ENCODE peak calls at places on chromosomes 11 and 22, in six cellular contexts. R is body of pancreas, Z is GM23248, O is neural progenitor cell, L is uterus, F is A673. X is an unnamed sample. For H3K4me1, the result is how much of the 10 kb centered on the place peaks cover.

GRCh38 chr11:3341298-3341697 is 37.6 kb downstream of the ZNF195 start:
- DNase-seq in R (peak), Z (peak), O (peak), L (no peak), F (peak), X (no peak)

GRCh38 chr11:2541881-2542361 is 97.1 kb downstream of the KCNQ1 start:
- DNase-seq in R (peak), Z (no peak), O (no peak), L (no peak), F (no peak), X (no peak)

GRCh38 chr22:30668306-30668655 is 606 bp upstream of the DUSP18 start:
- DNase-seq in R (no peak), Z (no peak), O (peak), L (no peak), F (no peak), X (no peak)

GRCh38 chr11:102421262-102421661 is 31.3 kb downstream of the TMEM123 start:
- DNase-seq in R (no peak), Z (no peak), O (no peak), L (no peak), F (no peak), X (no peak)

GRCh38 chr11:221998-222789 is 13.9 kb downstream of the SIRT3 start:
- DNase-seq in R (no peak), Z (no peak), O (no peak), L (no peak), F (no peak), X (no peak)

GRCh38 chr11:269146-269890 is 8.9 kb upstream of the NLRP6 start:
- DNase-seq in R (no peak), Z (peak), O (no peak), L (no peak), F (no peak), X (no peak)

GRCh38 chr11:80320765-80321164 is 879.9 kb upstream of the TENM4 start:
- DNase-seq in R (no peak), Z (no peak), O (no peak), L (no peak), F (peak), X (no peak)

GRCh38 chr22:49307870-49308269 is 519.8 kb downstream of the BRD1 start:
- DNase-seq in R (peak), Z (no peak), O (no peak), L (no peak), F (no peak), X (no peak)

GRCh38 chr22:37226514-37226913 is 14.2 kb upstream of the SSTR3 start:
- DNase-seq in R (no peak), Z (no peak), O (no peak), L (no peak), F (no peak), X (no peak)

GRCh38 chr11:19332476-19332875 is 91.7 kb upstream of the E2F8 start:
- DNase-seq in R (no peak), Z (no peak), O (no peak), L (no peak), F (no peak), X (no peak)

GRCh38 chr11:67667490-67668190 is 6.8 kb downstream of the ALDH3B2 start:
- DNase-seq in R (no peak), Z (no peak), O (no peak), L (no peak), F (no peak), X (no peak)

GRCh38 chr11:113394919-113395318 is 7.3 kb downstream of the ANKK1 start:
- DNase-seq in R (no peak), Z (no peak), O (no peak), L (no peak), F (no peak), X (no peak)

GRCh38 chr22:49736538-49736937 is 91.1 kb downstream of the BRD1 start:
- DNase-seq in R (no peak), Z (no peak), O (no peak), L (no peak), F (no peak), X (no peak)

GRCh38 chr11:69959461-69959860 is 118.7 kb upstream of the ANO1 start:
- DNase-seq in R (no peak), Z (no peak), O (no peak), L (no peak), F (no peak), X (no peak)

GRCh38 chr11:2987881-2988280 is 4.2 kb downstream of the NAP1L4 start:
- DNase-seq in R (no peak), Z (peak), O (no peak), L (no peak), F (no peak), X (no peak)

GRCh38 chr11:78080084-78080817 is 589 bp upstream of the NDUFC2 start:
- DNase-seq in R (no peak), Z (no peak), O (no peak), L (no peak), F (no peak), X (no peak)

GRCh38 chr11:11980841-11981308 is 27.6 kb downstream of the DKK3 start:
- DNase-seq in R (no peak), Z (peak), O (no peak), L (no peak), F (peak), X (peak)

GRCh38 chr11:3989891-3990290 is 104.7 kb upstream of the RRM1 start:
- DNase-seq in R (no peak), Z (no peak), O (no peak), L (no peak), F (no peak), X (no peak)

GRCh38 chr22:43481528-43482309 is 69.9 kb downstream of the MPPED1 start:
- DNase-seq in R (no peak), Z (no peak), O (peak), L (no peak), F (no peak), X (no peak)

GRCh38 chr22:17665248-17665647 is 26.7 kb downstream of the BCL2L13 start:
- DNase-seq in R (no peak), Z (no peak), O (no peak), L (no peak), F (no peak), X (no peak)

GRCh38 chr11:12526789-12527188 is 147.4 kb upstream of the TEAD1 start:
- DNase-seq in R (no peak), Z (peak), O (no peak), L (no peak), F (no peak), X (peak)

GRCh38 chr22:30930228-30930627 is 38.3 kb downstream of the MORC2 start:
- DNase-seq in R (no peak), Z (no peak), O (no peak), L (no peak), F (no peak), X (no peak)

GRCh38 chr11:102784380-102784779 is 4.0 kb upstream of the MMP10 start:
- DNase-seq in R (no peak), Z (no peak), O (no peak), L (no peak), F (no peak), X (no peak)

GRCh38 chr11:64891215-64891848 is 12.9 kb upstream of the EHD1 start:
- DNase-seq in R (peak), Z (no peak), O (no peak), L (no peak), F (no peak), X (no peak)

GRCh38 chr22:39176067-39176621 is 23.7 kb upstream of the CBX7 start:
- DNase-seq in R (peak), Z (peak), O (peak), L (peak), F (no peak), X (peak)
- H3K4me1 ChIP-seq in R (under half), Z (under half), O (half or more), L (under half), F (under half), X (half or more)

GRCh38 chr11:14308114-14308896 is 50.7 kb downstream of the RRAS2 start:
- DNase-seq in R (no peak), Z (peak), O (peak), L (no peak), F (peak), X (peak)

GRCh38 chr11:14310696-14311095 is 48.3 kb downstream of the RRAS2 start:
- DNase-seq in R (no peak), Z (peak), O (no peak), L (no peak), F (no peak), X (no peak)

GRCh38 chr11:14308897-14309387 is 50.0 kb downstream of the RRAS2 start:
- DNase-seq in R (no peak), Z (no peak), O (no peak), L (no peak), F (no peak), X (no peak)

GRCh38 chr11:14306481-14306880 is 52.5 kb downstream of the RRAS2 start:
- DNase-seq in R (no peak), Z (peak), O (peak), L (no peak), F (no peak), X (no peak)

GRCh38 chr11:14309425-14310192 is 49.4 kb downstream of the RRAS2 start:
- DNase-seq in R (no peak), Z (no peak), O (no peak), L (no peak), F (no peak), X (no peak)
- H3K4me1 ChIP-seq in R (under half), Z (half or more), O (under half), L (under half), F (under half), X (under half)

DNA sequence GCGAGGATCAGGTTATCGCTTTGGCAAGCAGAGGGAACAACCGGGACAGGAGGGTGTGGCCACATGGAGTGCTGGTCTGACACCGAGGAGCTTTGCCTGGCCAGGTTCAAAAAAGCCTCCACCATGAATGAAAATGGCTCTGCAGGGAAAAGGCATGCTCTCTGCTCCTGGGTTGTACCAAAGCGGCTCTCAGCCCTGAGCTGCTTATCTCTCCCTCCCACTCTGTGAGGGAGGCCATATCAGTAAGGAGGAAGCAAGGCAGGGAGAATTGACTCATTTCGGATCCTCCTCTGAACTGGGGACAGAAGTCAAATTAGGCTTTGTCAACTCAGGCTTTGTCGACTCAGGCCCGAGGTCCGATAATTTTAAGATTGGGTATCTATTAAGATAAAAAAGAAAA is 82.9 kb upstream of the CRTAM start:
- DNase-seq in R (no peak), Z (no peak), O (peak), L (no peak), F (no peak), X (no peak)
- H3K4me1 ChIP-seq in R (under half), Z (under half), O (under half), L (under half), F (half or more), X (under half)

GRCh38 chr22:29636751-29637150 is 33.3 kb downstream of the NF2 start:
- DNase-seq in R (no peak), Z (no peak), O (no peak), L (no peak), F (no peak), X (peak)
- H3K4me1 ChIP-seq in R (under half), Z (under half), O (under half), L (under half), F (under half), X (under half)